ENCODE peak calls at places on chromosomes 2 and 18, in seven cellular contexts. E is mesendoderm, S is IMR-90, P is trophoblast cell, F is H9, N is H1, H is mesenchymal stem cell. Z is an unnamed sample.

GRCh38 chr2:207037813-207038212 is 98.5 kb downstream of the CPO start:
- DNase-seq in P (peak), F (no peak), S (no peak), N (no peak), H (no peak), E (no peak), Z (no peak)

GRCh38 chr2:67486041-67486796 is 89.1 kb downstream of the ETAA1 start:
- DNase-seq in P (peak), H (no peak), N (no peak), S (peak), E (peak), F (no peak), Z (no peak)

GRCh38 chr2:150134223-150134858 is 353.1 kb downstream of the RND3 start:
- DNase-seq in P (no peak), S (peak), H (no peak), E (no peak), F (no peak), N (no peak), Z (no peak)

GRCh38 chr2:103847276-103847675 is 1006.6 kb upstream of the POU3F3 start:
- DNase-seq in P (no peak), E (no peak), S (no peak), H (no peak), F (no peak), N (no peak), Z (no peak)

GRCh38 chr2:121049141-121049540 is 235.9 kb downstream of the TFCP2L1 start:
- DNase-seq in E (no peak), H (no peak), S (no peak), F (no peak), N (no peak), P (no peak), Z (no peak)

GRCh38 chr2:226799211-226799975 is at the start of gene IRS1:
- DNase-seq in E (peak), F (peak), N (peak), H (peak), P (peak), S (peak), Z (peak)

GRCh38 chr18:50117876-50118275 is 77.1 kb downstream of the MYO5B start:
- DNase-seq in S (no peak), E (no peak), H (no peak), N (no peak), F (no peak), P (no peak), Z (no peak)

GRCh38 chr18:63131106-63131943 is 188.2 kb downstream of the BCL2 start:
- DNase-seq in E (peak), N (no peak), H (peak), P (peak), S (peak), F (peak), Z (peak)

GRCh38 chr2:230891509-230891908 is 26.8 kb downstream of the ITM2C start:
- DNase-seq in S (no peak), E (no peak), N (no peak), F (no peak), P (no peak), H (no peak), Z (no peak)

DNA sequence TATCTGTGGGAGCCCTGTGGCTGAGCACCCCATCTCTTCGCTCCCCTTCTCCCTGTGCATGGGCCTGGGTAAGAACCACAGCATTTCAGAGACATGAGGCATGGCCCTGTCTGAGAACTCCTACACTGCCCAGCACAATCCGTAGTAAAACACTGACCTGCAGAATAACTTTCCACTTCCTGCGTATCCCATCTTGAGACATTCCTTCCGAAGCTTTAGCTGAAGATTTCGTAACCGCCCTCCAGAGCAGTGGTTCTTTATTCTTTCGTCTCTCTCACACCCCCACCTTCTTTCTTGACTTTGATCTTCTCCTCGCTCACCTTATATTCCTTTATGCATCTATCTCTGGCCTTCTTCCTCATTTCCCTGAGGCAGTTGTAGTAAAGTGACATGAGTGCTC is 381.1 kb downstream of the HRH4 start:
- DNase-seq in H (peak), P (peak), S (peak), N (no peak), E (peak), F (no peak), Z (no peak)
- H2BK120ac ChIP-seq in H (no peak), P (no peak), S (peak), N (no peak), E (no peak), F (no peak), Z (no peak)

DNA sequence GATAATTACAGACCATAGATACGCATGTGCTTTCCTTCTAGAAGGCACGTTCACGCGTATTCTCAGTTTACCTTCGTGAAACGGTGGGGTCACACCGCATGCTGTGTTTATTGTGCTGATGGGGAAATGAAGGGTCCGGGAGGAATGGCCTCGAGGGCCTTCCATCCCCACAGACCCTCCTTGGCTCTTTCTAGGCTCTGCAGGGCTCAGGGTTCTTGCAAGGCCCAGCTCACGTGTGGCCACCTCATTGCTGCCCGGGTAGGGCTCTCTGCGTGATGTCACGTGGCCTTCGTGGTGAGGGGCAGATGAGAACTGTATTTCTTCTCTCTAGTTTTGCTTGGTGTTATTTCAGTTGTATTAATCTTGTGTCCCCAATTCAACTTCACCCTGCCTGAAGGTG is 133.5 kb upstream of the ALKAL2 start:
- DNase-seq in P (no peak), N (no peak), S (no peak), F (no peak), E (no peak), H (no peak), Z (no peak)
- H2BK120ac ChIP-seq in P (no peak), N (no peak), S (no peak), F (no peak), E (no peak), H (no peak), Z (no peak)

DNA sequence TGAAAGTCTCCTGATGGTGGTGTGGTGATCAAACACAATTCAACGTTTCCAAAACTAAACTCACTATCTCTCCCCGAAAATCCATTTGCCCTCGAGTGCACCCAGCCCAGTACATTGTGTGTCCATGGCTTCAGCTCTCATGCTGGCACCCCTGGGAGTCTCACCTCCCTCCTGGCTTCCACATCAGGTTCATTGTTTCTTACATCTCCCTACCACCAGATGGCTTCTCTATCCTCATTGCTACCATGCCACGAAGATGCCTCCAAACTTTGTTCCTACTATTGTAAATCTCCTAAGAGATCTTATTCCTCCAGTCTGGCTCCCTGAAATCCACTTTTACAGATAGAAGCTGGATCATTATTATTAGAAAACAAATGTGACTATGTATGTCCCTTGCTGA is 197.0 kb downstream of the MYT1L start:
- DNase-seq in H (no peak), P (no peak), S (no peak), E (no peak), N (no peak), F (no peak), Z (no peak)
- H2BK120ac ChIP-seq in H (no peak), P (no peak), S (no peak), E (no peak), N (no peak), F (no peak), Z (no peak)

DNA sequence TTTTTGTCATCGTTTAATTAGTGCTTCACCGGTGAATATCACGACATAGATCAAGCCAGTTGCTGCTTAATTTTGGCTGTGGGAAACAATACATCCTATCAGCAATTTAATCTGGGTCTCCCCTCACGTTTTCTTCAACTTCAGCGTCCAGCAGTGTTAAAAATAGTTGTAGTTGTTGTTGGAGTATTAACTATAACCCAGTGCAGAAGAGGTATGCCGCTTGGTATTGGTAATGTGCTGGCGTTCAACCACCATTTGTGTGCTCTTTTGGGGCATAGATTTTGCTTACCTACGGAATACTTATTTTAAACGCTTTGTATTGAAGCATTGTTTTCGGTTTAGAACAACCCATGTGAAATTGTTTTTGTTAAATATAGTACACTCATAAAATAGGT is 776 bp downstream of the ACVR2A start:
- DNase-seq in P (peak), F (no peak), S (peak), H (peak), E (no peak), N (no peak), Z (no peak)
- H2BK120ac ChIP-seq in P (no peak), F (no peak), S (no peak), H (no peak), E (no peak), N (no peak), Z (no peak)

GRCh38 chr18:59210311-59210710 is 9.6 kb upstream of the GRP start:
- DNase-seq in E (no peak), H (no peak), F (no peak), N (peak), P (no peak), S (no peak), Z (no peak)

GRCh38 chr18:59208602-59209001 is 11.4 kb upstream of the GRP start:
- DNase-seq in E (no peak), F (no peak), S (no peak), H (no peak), N (no peak), P (no peak), Z (no peak)

GRCh38 chr18:59207506-59207905 is 12.5 kb upstream of the GRP start:
- DNase-seq in P (no peak), S (no peak), H (no peak), F (no peak), N (no peak), E (no peak), Z (no peak)

DNA sequence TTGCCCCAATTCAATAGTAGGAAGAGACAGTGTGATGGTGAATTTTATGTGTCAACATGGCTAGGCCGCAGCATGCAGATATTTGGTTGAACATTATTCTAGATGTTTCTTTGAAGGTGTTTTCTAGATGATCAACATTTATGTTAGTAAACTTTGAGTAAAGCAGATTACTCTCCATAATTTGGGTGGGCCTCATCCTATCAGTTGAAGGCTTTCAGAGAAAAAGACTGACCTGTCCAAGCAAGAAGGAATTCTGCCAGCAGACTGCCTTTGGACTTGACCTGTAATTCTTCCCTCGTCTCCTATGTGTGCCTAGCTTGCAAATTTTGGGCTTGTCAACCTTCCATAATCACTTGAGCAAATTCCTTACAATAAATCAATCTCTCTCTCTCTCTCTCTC is 8.3 kb upstream of the GRP start:
- DNase-seq in S (no peak), F (no peak), H (no peak), E (no peak), P (no peak), N (no peak), Z (no peak)
- H2BK120ac ChIP-seq in S (no peak), F (no peak), H (no peak), E (no peak), P (no peak), N (no peak), Z (no peak)

DNA sequence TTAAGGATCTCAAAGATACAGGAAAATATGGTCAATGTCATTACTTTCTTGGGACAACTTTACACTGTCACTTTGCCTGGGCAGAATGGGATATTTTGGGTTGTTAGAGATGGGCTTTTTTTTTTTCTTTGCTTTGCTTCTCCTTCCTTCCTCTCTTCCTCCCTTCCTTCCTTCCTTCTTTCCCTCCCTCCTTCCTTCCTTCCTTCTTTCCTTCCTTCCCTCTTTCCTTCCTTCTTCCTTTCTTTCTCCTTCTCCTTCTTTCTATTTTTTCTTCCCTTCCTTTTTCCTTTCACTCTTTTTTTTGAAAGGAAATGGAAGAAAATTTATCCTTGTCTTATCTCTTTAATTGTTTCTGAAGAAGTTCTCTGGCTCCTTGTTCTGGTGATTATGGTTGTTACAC is 180.0 kb upstream of the CCDC68 start:
- DNase-seq in P (no peak), E (no peak), N (no peak), F (no peak), H (no peak), S (no peak), Z (no peak)
- H2BK120ac ChIP-seq in P (no peak), E (no peak), N (no peak), F (no peak), H (no peak), S (no peak), Z (no peak)

DNA sequence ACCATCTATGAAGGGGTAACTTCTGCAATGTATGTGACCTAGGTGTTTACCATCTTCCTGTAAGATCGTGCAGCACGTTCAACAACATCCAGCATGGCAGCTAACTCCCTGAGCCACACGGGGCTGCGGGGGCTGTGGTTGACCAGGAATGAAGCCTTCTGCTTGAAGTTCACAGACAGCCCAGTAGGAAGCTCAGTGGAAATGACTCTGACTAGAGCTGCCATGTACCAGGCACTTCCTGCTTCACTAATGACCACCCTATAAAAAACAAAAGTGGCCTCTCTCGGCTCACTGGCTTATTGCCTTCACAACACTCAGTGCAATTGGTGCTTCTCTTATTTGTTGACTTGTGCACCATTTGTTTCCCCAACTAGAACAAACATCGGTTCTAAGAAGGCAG is 99.7 kb upstream of the SMAD7 start:
- DNase-seq in E (no peak), N (no peak), S (no peak), H (no peak), F (no peak), P (no peak), Z (no peak)
- H2BK120ac ChIP-seq in E (no peak), N (no peak), S (no peak), H (no peak), F (no peak), P (no peak), Z (no peak)